ENCODE peak calls at places on chromosomes 2 and 18, in nine cellular contexts. L, E, O, M, D, P, S, Y and W are unnamed samples.

GRCh38 chr2:29694741-29695140 is 226.6 kb downstream of the ALK start:
- DNase-seq in L (no peak), E (no peak), O (no peak), M (no peak), D (no peak), P (no peak), S (peak), Y (no peak), W (no peak)

GRCh38 chr2:148653437-148653836 is 8.9 kb downstream of the EPC2 start:
- DNase-seq in L (no peak), E (no peak), O (no peak), M (no peak), D (no peak), P (peak), S (no peak), Y (no peak), W (no peak)

GRCh38 chr2:176461098-176461497 is 191.9 kb downstream of the MTX2 start:
- DNase-seq in L (no peak), E (no peak), O (no peak), M (peak), D (no peak), P (no peak), S (no peak), Y (no peak), W (no peak)

GRCh38 chr2:109213646-109214417 is 84.8 kb downstream of the SH3RF3 start:
- DNase-seq in L (no peak), E (no peak), O (no peak), M (peak), D (no peak), P (peak), S (no peak), Y (no peak), W (no peak)

GRCh38 chr2:165238295-165238694 is 919 bp upstream of the SCN2A start:
- DNase-seq in L (no peak), E (no peak), O (no peak), M (peak), D (no peak), P (peak), S (no peak), Y (no peak), W (no peak)

GRCh38 chr18:10270160-10270571 is 184.3 kb upstream of the APCDD1 start:
- DNase-seq in L (no peak), E (no peak), O (no peak), M (peak), D (peak), P (peak), S (no peak), Y (peak), W (no peak)

GRCh38 chr18:32093106-32093511 is 1.4 kb downstream of the RNF138 start:
- DNase-seq in L (peak), E (peak), O (peak), M (peak), D (peak), P (peak), S (peak), Y (peak), W (peak)

GRCh38 chr2:190587106-190587505 is 52.6 kb upstream of the NEMP2 start:
- DNase-seq in L (no peak), E (no peak), O (no peak), M (no peak), D (no peak), P (no peak), S (no peak), Y (no peak), W (no peak)

GRCh38 chr2:86441789-86442641 is 844 bp downstream of the KDM3A start:
- DNase-seq in L (peak), E (peak), O (peak), M (peak), D (peak), P (peak), S (peak), Y (peak), W (peak)

GRCh38 chr2:163794635-163795034 is 58.8 kb upstream of the FIGN start:
- DNase-seq in L (no peak), E (no peak), O (no peak), M (no peak), D (no peak), P (no peak), S (no peak), Y (no peak), W (no peak)